ENCODE peak calls at places on chromosome 20, in five cellular contexts. O is type B pancreatic cell, V is HuH-7, C is T-helper 2 cell, W is aorta. G is an unnamed sample.

GRCh38 chr20:3890410-3890751 is 1.2 kb downstream of the PANK2 start:
- DNase-seq in O (no peak), V (peak), C (no peak), W (no peak), G (no peak)

GRCh38 chr20:43558412-43559146 is at the start of gene SGK2:
- DNase-seq in O (no peak), V (peak), C (no peak), W (no peak), G (no peak)

GRCh38 chr20:63850689-63851547 is 10.4 kb upstream of the ABHD16B start:
- DNase-seq in O (no peak), V (no peak), C (no peak), W (no peak), G (no peak)

GRCh38 chr20:60262967-60263603 is 304.9 kb downstream of the CDH26 start:
- DNase-seq in O (no peak), V (peak), C (peak), W (no peak), G (peak)

GRCh38 chr20:38181207-38181693 is 16.2 kb upstream of the TGM2 start:
- DNase-seq in O (no peak), V (no peak), C (no peak), W (no peak), G (no peak)

GRCh38 chr20:63286781-63287696 is 5.9 kb upstream of the COL20A1 start:
- DNase-seq in O (no peak), V (no peak), C (no peak), W (peak), G (no peak)

GRCh38 chr20:62726716-62727583 is 18.3 kb downstream of the NTSR1 start:
- DNase-seq in O (no peak), V (no peak), C (no peak), W (peak), G (no peak)

GRCh38 chr20:840858-841567 is 7.5 kb downstream of the FAM110A start:
- DNase-seq in O (no peak), V (peak), C (no peak), W (no peak), G (no peak)

GRCh38 chr20:49671429-49671828 is 42.2 kb downstream of the B4GALT5 start:
- DNase-seq in O (no peak), V (no peak), C (no peak), W (no peak), G (no peak)

GRCh38 chr20:43844778-43845614 is 69.7 kb upstream of the TOX2 start:
- DNase-seq in O (no peak), V (no peak), C (no peak), W (peak), G (no peak)

G was measured in T-cell.